ENCODE peak calls at places on chromosomes 1 and 21, in six cellular contexts. C is K562, A is mammary epithelial cell, R is pancreas, X is HFFc6, M is D721Med. F is an unnamed sample.

GRCh38 chr1:27649306-27649635 is 14.3 kb upstream of the FGR start:
- DNase-seq in A (no peak), C (no peak), M (no peak), R (no peak), X (no peak), F (no peak)

GRCh38 chr1:89942825-89943658 is 51.9 kb upstream of the ZNF326 start:
- DNase-seq in X (peak), C (no peak), M (no peak), A (no peak), R (no peak), F (no peak)

GRCh38 chr1:67572594-67573221 is 112.3 kb upstream of the GADD45A start:
- DNase-seq in M (no peak), X (peak), C (no peak), R (peak), A (peak), F (peak)

GRCh38 chr1:207911983-207912760 is 1.2 kb upstream of the CD34 start:
- DNase-seq in X (no peak), A (no peak), M (no peak), R (no peak), C (no peak), F (no peak)

GRCh38 chr1:218616681-218617080 is 271.5 kb downstream of the TGFB2 start:
- DNase-seq in M (no peak), X (no peak), C (no peak), R (no peak), A (no peak), F (no peak)

GRCh38 chr1:67619080-67619479 is 65.9 kb upstream of the GADD45A start:
- DNase-seq in M (no peak), A (no peak), C (no peak), R (no peak), X (no peak), F (no peak)

GRCh38 chr1:98947071-98947470 is 57.6 kb downstream of the PLPPR5 start:
- DNase-seq in M (no peak), R (no peak), C (no peak), X (no peak), A (no peak), F (no peak)

GRCh38 chr21:44986471-44987291 is 46.9 kb downstream of the SLX9 start:
- DNase-seq in A (no peak), C (no peak), X (no peak), R (no peak), M (no peak), F (no peak)

GRCh38 chr1:37840711-37841110 is 18.7 kb downstream of the MTF1 start:
- DNase-seq in M (no peak), C (no peak), A (no peak), X (no peak), R (no peak), F (no peak)

GRCh38 chr1:33036051-33036525 is 595 bp downstream of the AK2 start:
- DNase-seq in X (peak), A (peak), M (no peak), R (no peak), C (peak), F (no peak)

GRCh38 chr1:78334952-78335351 is 155.8 kb upstream of the PTGFR start:
- DNase-seq in M (no peak), R (no peak), X (no peak), C (no peak), A (no peak), F (peak)

GRCh38 chr21:36155603-36156338 is 853 bp upstream of the DOP1B start:
- DNase-seq in R (peak), X (no peak), M (no peak), A (peak), C (no peak), F (no peak)

GRCh38 chr1:247296599-247297180 is 35.0 kb downstream of the ZNF496 start:
- DNase-seq in M (no peak), X (no peak), R (no peak), A (no peak), C (peak), F (no peak)

GRCh38 chr21:29297483-29298347 is 1.0 kb upstream of the BACH1 start:
- DNase-seq in A (no peak), R (peak), C (no peak), X (no peak), M (no peak), F (no peak)

GRCh38 chr1:38817958-38818705 is 41.4 kb downstream of the RRAGC start:
- DNase-seq in M (peak), C (peak), A (no peak), R (no peak), X (no peak), F (no peak)

GRCh38 chr1:208190784-208191183 is 53.4 kb downstream of the PLXNA2 start:
- DNase-seq in A (no peak), R (no peak), X (no peak), M (no peak), C (no peak), F (no peak)

GRCh38 chr1:215111916-215112315 is 29.4 kb downstream of the KCNK2 start:
- DNase-seq in M (no peak), A (no peak), X (no peak), C (no peak), R (no peak), F (no peak)

GRCh38 chr1:225480825-225481434 is 53.1 kb upstream of the LBR start:
- DNase-seq in R (peak), A (peak), X (peak), M (peak), C (peak), F (peak)

GRCh38 chr1:117396074-117396473 is 28.8 kb downstream of the MAN1A2 start:
- DNase-seq in R (no peak), M (no peak), X (no peak), C (no peak), A (no peak), F (no peak)

GRCh38 chr1:241115784-241116183 is 241.2 kb downstream of the RGS7 start:
- DNase-seq in C (no peak), A (no peak), M (no peak), X (no peak), R (no peak), F (no peak)

GRCh38 chr1:87786861-87787548 is 458.3 kb downstream of the LMO4 start:
- DNase-seq in C (peak), R (no peak), X (no peak), A (no peak), M (no peak), F (no peak)

GRCh38 chr21:42781150-42781980 is 98.0 kb downstream of the WDR4 start:
- DNase-seq in X (no peak), M (no peak), R (peak), C (no peak), A (peak), F (no peak)

GRCh38 chr1:79079770-79080169 is 73.2 kb upstream of the ADGRL4 start:
- DNase-seq in M (no peak), X (peak), C (no peak), A (peak), R (no peak), F (no peak)

GRCh38 chr21:26637346-26637745 is 64.3 kb upstream of the CYYR1 start:
- DNase-seq in X (no peak), M (no peak), C (no peak), A (no peak), R (no peak), F (no peak)

GRCh38 chr1:55140137-55140536 is 75.0 kb downstream of the USP24 start:
- DNase-seq in R (no peak), C (no peak), A (no peak), X (peak), M (no peak), F (no peak)

GRCh38 chr1:95451054-95451453 is 217.0 kb downstream of the RWDD3 start:
- DNase-seq in R (no peak), M (no peak), X (no peak), C (no peak), A (peak), F (no peak)

GRCh38 chr1:67414574-67414973 is 15.6 kb downstream of the SERBP1 start:
- DNase-seq in M (no peak), R (no peak), X (no peak), C (no peak), A (no peak), F (no peak)

GRCh38 chr1:7402548-7402850 is 368.6 kb upstream of the VAMP3 start:
- DNase-seq in M (no peak), C (no peak), A (no peak), X (no peak), R (no peak), F (no peak)

GRCh38 chr1:19477284-19478240 is 7.8 kb downstream of the CAPZB start:
- DNase-seq in R (no peak), X (no peak), C (no peak), M (no peak), A (no peak), F (no peak)

GRCh38 chr1:2106681-2107405 is 56.6 kb downstream of the PRKCZ start:
- DNase-seq in R (no peak), C (no peak), M (no peak), X (no peak), A (no peak), F (peak)

GRCh38 chr1:235946570-235946981 is 79.9 kb upstream of the LYST start:
- DNase-seq in X (peak), C (no peak), M (no peak), A (peak), R (no peak), F (no peak)
- TF ChIP-seq CTCF in X (peak), C (peak), M (peak), A (peak), R (no peak), F (no peak)

GRCh38 chr21:37916795-37917142 is 512 bp upstream of the KCNJ6 start:
- DNase-seq in M (no peak), C (peak), R (no peak), X (no peak), A (no peak), F (no peak)

GRCh38 chr21:37917612-37918011 is 1.4 kb upstream of the KCNJ6 start:
- DNase-seq in R (no peak), C (no peak), A (peak), X (peak), M (no peak), F (no peak)

GRCh38 chr21:37914211-37914900 is 1.9 kb downstream of the KCNJ6 start:
- DNase-seq in C (peak), M (no peak), R (peak), A (peak), X (no peak), F (no peak)

GRCh38 chr21:37915516-37915915 is 741 bp downstream of the KCNJ6 start:
- DNase-seq in A (peak), R (no peak), X (no peak), C (no peak), M (no peak), F (no peak)

GRCh38 chr21:37915941-37916794 is at the start of gene KCNJ6:
- DNase-seq in A (peak), M (peak), R (peak), X (no peak), C (peak), F (no peak)
- TF ChIP-seq CTCF in A (peak), M (peak), R (peak), X (peak), C (peak), F (peak)

GRCh38 chr1:156815307-156815826 is 1.3 kb downstream of the SH2D2A start:
- DNase-seq in A (peak), C (peak), X (peak), R (peak), M (no peak), F (peak)
- TF ChIP-seq CTCF in A (no peak), C (peak), X (peak), R (no peak), M (no peak), F (no peak)

GRCh38 chr1:30197959-30198760 is 525.2 kb downstream of the MATN1 start:
- DNase-seq in X (no peak), M (no peak), A (no peak), R (no peak), C (no peak), F (no peak)
- TF ChIP-seq CTCF in X (no peak), M (no peak), A (no peak), R (no peak), C (no peak), F (no peak)

GRCh38 chr1:21833392-21833976 is 21.4 kb downstream of the LDLRAD2 start:
- DNase-seq in X (no peak), C (no peak), M (no peak), A (no peak), R (no peak), F (no peak)
- TF ChIP-seq CTCF in X (no peak), C (no peak), M (no peak), A (no peak), R (no peak), F (no peak)

GRCh38 chr1:168452329-168452728 is 91.5 kb downstream of the XCL2 start:
- DNase-seq in R (no peak), C (peak), X (no peak), A (no peak), M (no peak), F (no peak)
- TF ChIP-seq CTCF in R (no peak), C (peak), X (peak), A (peak), M (peak), F (no peak)

GRCh38 chr21:46326110-46326703 is 2.3 kb downstream of the PCNT start:
- DNase-seq in A (no peak), C (no peak), M (no peak), R (no peak), X (no peak), F (no peak)
- TF ChIP-seq CTCF in A (peak), C (peak), M (peak), R (no peak), X (no peak), F (no peak)

F was measured in heart right ventricle.